ENCODE peak calls at places on chromosomes 13 and 19, in seven cellular contexts. H, D, R, J, S, K and P are unnamed samples.

GRCh38 chr19:13053761-13054604 is 48.7 kb downstream of the LYL1 start:
- DNase-seq in H (no peak), D (peak; percentile 48), R (peak; percentile 89), J (peak; percentile 98), S (no peak), K (peak; percentile 96), P (no peak)

GRCh38 chr19:30689474-30689873 is 317.3 kb downstream of the ZNF536 start:
- DNase-seq in H (no peak), D (no peak), R (no peak), J (no peak), S (no peak), K (no peak), P (no peak)

GRCh38 chr19:3655402-3656072 is 28.9 kb upstream of the CACTIN start:
- DNase-seq in H (no peak), D (peak; percentile 53), R (peak; percentile 96), J (peak; percentile 91), S (no peak), K (no peak), P (no peak)

GRCh38 chr19:17348700-17349099 is 11.3 kb downstream of the GTPBP3 start:
- DNase-seq in H (no peak), D (peak; percentile 15), R (peak; percentile 88), J (peak; percentile 69), S (no peak), K (no peak), P (no peak)

GRCh38 chr13:94716016-94716415 is 3.7 kb upstream of the SOX21 start:
- DNase-seq in H (no peak), D (no peak), R (peak; percentile 16), J (no peak), S (no peak), K (no peak), P (no peak)

GRCh38 chr13:74573654-74574053 is 439.4 kb upstream of the KLF12 start:
- DNase-seq in H (peak; percentile 15), D (no peak), R (no peak), J (no peak), S (peak; percentile 20), K (peak; percentile 25), P (no peak)

GRCh38 chr19:6047256-6047655 is 63.0 kb downstream of the RFX2 start:
- DNase-seq in H (no peak), D (no peak), R (no peak), J (no peak), S (no peak), K (peak; percentile 4), P (no peak)

GRCh38 chr19:41219924-41220567 is 1.0 kb downstream of the AXL start:
- DNase-seq in H (no peak), D (no peak), R (peak; percentile 55), J (peak; percentile 92), S (no peak), K (peak; percentile 57), P (no peak)

GRCh38 chr13:32961724-32962123 is 54.5 kb upstream of the KL start:
- DNase-seq in H (no peak), D (no peak), R (no peak), J (no peak), S (no peak), K (no peak), P (no peak)

GRCh38 chr13:46382224-46382623 is 4.8 kb downstream of the RUBCNL start:
- DNase-seq in H (no peak), D (no peak), R (no peak), J (no peak), S (no peak), K (no peak), P (no peak)

GRCh38 chr19:56125806-56126590 is 4.9 kb upstream of the ZNF787 start:
- DNase-seq in H (no peak), D (no peak), R (no peak), J (no peak), S (no peak), K (no peak), P (no peak)

GRCh38 chr19:53908106-53908932 is 759 bp upstream of the CACNG7 start:
- DNase-seq in H (no peak), D (peak; percentile 19), R (peak; percentile 36), J (peak; percentile 67), S (peak; percentile 37), K (peak; percentile 79), P (peak; percentile 12)

GRCh38 chr13:97856001-97856675 is 97.3 kb upstream of the IPO5 start:
- DNase-seq in H (no peak), D (no peak), R (no peak), J (peak; percentile 5), S (no peak), K (peak; percentile 17), P (no peak)

GRCh38 chr19:34254552-34255432 is at the start of gene GARRE1:
- DNase-seq in H (peak; percentile 53), D (no peak), R (peak; percentile 34), J (peak; percentile 81), S (peak; percentile 83), K (peak; percentile 91), P (peak; percentile 45)

GRCh38 chr13:79160818-79161217 is 245.2 kb downstream of the RBM26 start:
- DNase-seq in H (no peak), D (no peak), R (no peak), J (no peak), S (no peak), K (no peak), P (no peak)

GRCh38 chr13:46656786-46657185 is 103.8 kb downstream of the LRCH1 start:
- DNase-seq in H (no peak), D (no peak), R (no peak), J (no peak), S (no peak), K (no peak), P (no peak)

GRCh38 chr13:45179428-45179827 is 21.4 kb downstream of the KCTD4 start:
- DNase-seq in H (no peak), D (no peak), R (no peak), J (no peak), S (no peak), K (no peak), P (no peak)